ENCODE peak calls at places on chromosomes 16 and 17, in seven cellular contexts. S is A549, R is HL-60, U is GM23338, M is K562, P is GM12878, O is SK-N-SH. T is an unnamed sample.
A peak's percentile ranks its signal among the peaks of the same experiment; 100 is the strongest.

GRCh38 chr17:61532818-61533217 is 58.2 kb downstream of the NACA2 start:
- DNase-seq in P (no peak), R (no peak), U (no peak), S (no peak), O (no peak), M (no peak), T (no peak)

GRCh38 chr16:5412721-5413120 is 315.1 kb upstream of the EEF2KMT start:
- DNase-seq in U (peak; percentile 73), S (no peak), R (no peak), P (no peak), O (peak; percentile 50), M (no peak), T (no peak)

GRCh38 chr17:74345433-74346241 is 16.0 kb downstream of the BTBD17 start:
- DNase-seq in P (no peak), U (no peak), R (no peak), O (no peak), M (no peak), S (no peak), T (no peak)

GRCh38 chr16:27369806-27370205 is 32.2 kb upstream of the IL21R start:
- DNase-seq in O (no peak), R (no peak), U (no peak), M (no peak), S (no peak), P (no peak), T (no peak)

GRCh38 chr16:78505544-78506371 is 406.3 kb downstream of the WWOX start:
- DNase-seq in U (peak; percentile 26), O (no peak), R (no peak), M (peak; percentile 17), S (no peak), P (no peak), T (no peak)

GRCh38 chr17:17694229-17695081 is 13.2 kb downstream of the RAI1 start:
- DNase-seq in R (peak; percentile 42), M (peak; percentile 70), S (peak; percentile 81), P (no peak), U (peak; percentile 81), O (peak; percentile 95), T (no peak)

GRCh38 chr17:57243171-57243622 is 13.1 kb upstream of the MSI2 start:
- DNase-seq in O (peak; percentile 74), S (peak; percentile 77), R (peak; percentile 66), M (peak; percentile 83), P (peak; percentile 50), U (peak; percentile 93), T (peak; percentile 59)

GRCh38 chr16:12405083-12405482 is 398.6 kb downstream of the CPPED1 start:
- DNase-seq in R (no peak), U (no peak), O (no peak), S (no peak), P (peak; percentile 40), M (no peak), T (no peak)

GRCh38 chr17:8922451-8922850 is 43.1 kb downstream of the PIK3R5 start:
- DNase-seq in R (peak; percentile 64), M (no peak), O (no peak), P (no peak), U (no peak), S (no peak), T (peak; percentile 18)

GRCh38 chr17:74135391-74136167 is 67.9 kb upstream of the RPL38 start:
- DNase-seq in O (no peak), M (no peak), P (no peak), S (no peak), R (no peak), U (no peak), T (no peak)

GRCh38 chr16:81189100-81189664 is 49.3 kb upstream of the BCO1 start:
- DNase-seq in R (no peak), U (no peak), P (no peak), M (peak; percentile 62), S (no peak), O (peak; percentile 46), T (no peak)

GRCh38 chr16:3879258-3879886 is 1.1 kb downstream of the CREBBP start:
- DNase-seq in U (peak; percentile 44), O (peak; percentile 54), M (peak; percentile 42), S (no peak), R (peak; percentile 15), P (no peak), T (no peak)

GRCh38 chr16:82011199-82011641 is at the start of gene SDR42E1:
- DNase-seq in O (no peak), R (no peak), P (peak; percentile 13), U (peak; percentile 13), S (peak; percentile 70), M (peak; percentile 17), T (no peak)

GRCh38 chr16:15650698-15651161 is 685 bp downstream of the NDE1 start:
- DNase-seq in U (peak; percentile 75), R (peak; percentile 5), S (no peak), O (peak; percentile 51), P (no peak), M (peak; percentile 80), T (no peak)

GRCh38 chr17:17576772-17577234 is 14.7 kb downstream of the PEMT start:
- DNase-seq in U (no peak), M (no peak), P (no peak), O (no peak), S (no peak), R (no peak), T (no peak)

GRCh38 chr16:30472328-30472942 is at the start of gene ITGAL:
- DNase-seq in R (peak; percentile 98), P (peak; percentile 98), M (no peak), O (no peak), U (no peak), S (no peak), T (no peak)

GRCh38 chr17:10550014-10550413 is 556 bp upstream of the MYH2 start:
- DNase-seq in M (no peak), O (no peak), S (no peak), U (peak; percentile 73), P (no peak), R (no peak), T (no peak)

GRCh38 chr17:77083547-77083946 is 57.2 kb upstream of the SEC14L1 start:
- DNase-seq in M (no peak), S (no peak), R (no peak), U (no peak), O (no peak), P (no peak), T (no peak)

GRCh38 chr16:86426243-86426642 is 84.1 kb upstream of the FOXF1 start:
- DNase-seq in P (no peak), O (no peak), S (no peak), M (no peak), U (no peak), R (no peak), T (no peak)

DNA sequence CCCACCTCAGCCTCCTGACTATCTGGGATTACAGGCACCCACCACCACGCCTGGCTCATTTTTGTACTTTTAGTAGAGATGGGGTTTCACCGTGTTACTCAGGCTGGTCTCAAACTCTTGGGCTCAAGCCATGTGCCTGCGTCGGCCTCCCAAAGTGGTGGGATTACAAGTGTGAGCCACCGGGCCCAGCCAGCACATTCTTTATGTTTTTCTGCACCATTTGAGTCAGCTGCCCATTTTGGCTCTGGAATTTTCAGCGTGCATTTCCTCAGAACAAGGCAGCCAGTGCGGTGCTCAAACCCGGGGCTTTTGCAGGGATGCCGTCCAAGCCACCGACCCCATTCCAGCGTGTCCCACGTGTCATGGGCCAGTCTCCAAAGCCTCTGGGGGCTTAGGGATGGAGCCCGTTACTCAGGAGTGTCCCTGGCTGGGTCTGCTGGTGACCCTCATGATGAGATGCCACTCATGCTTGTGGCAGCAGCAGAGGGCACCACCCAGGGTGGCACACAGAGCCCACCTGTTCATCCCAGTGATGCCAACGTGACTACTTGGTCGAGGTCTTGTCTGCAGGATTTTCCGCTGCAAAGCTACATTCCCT is 3.7 kb upstream of the RAB40C start:
- DNase-seq in U (no peak), R (no peak), S (no peak), M (no peak), O (no peak), P (no peak), T (no peak)
- TF ChIP-seq REST in U (no peak), R (no peak), S (no peak), M (no peak), O (no peak), P (no peak), T (no peak)

DNA sequence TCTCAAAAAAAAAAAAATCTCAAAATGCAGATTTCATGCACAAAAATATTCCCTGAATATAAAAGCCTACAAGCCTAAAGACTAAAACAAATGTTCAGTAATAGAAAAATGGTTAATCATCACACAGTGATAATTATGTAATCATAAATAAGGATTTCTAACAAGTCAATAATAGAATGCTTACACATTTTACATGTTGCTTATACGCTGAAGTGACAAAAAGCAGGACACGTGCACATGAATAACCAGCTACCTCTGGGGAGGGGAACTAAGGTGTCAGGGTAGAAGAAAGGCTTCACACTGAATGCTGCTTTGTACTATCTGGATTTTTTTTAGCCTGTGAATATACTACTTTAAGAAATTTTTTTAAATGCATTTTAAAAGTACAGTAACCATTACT is 31.1 kb downstream of the HEATR6 start:
- DNase-seq in M (no peak), P (no peak), S (no peak), O (no peak), U (no peak), R (no peak), T (no peak)
- TF ChIP-seq CTCF in M (no peak), P (no peak), S (no peak), O (no peak), U (no peak), R (no peak), T (no peak)

DNA sequence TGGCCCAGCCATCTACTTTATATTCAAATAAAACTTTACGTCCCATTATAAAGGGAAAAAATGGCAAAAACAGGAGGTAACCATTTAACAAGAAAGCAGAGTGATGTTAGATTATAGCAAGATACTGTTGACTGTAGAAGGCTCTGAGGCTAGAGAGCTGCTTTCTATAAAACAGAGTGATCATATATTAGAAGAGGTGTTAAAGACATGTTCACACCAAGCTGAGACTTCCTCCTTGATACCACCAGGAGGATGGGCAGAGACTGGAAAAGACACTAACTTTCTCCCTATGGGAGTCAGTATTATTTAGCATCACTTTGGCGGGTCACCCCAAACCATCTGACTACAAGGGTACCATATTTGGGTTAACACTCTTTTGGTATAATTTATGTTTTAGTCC is 697 bp upstream of the CIITA start:
- DNase-seq in S (no peak), M (no peak), P (no peak), R (no peak), U (no peak), O (no peak), T (no peak)
- H3K27ac ChIP-seq in S (no peak overlapping the region), M (no peak overlapping the region), P (peak overlapping the region; percentile 94), R (no peak overlapping the region), U (no peak overlapping the region), O (no peak overlapping the region), T (no peak overlapping the region)

DNA sequence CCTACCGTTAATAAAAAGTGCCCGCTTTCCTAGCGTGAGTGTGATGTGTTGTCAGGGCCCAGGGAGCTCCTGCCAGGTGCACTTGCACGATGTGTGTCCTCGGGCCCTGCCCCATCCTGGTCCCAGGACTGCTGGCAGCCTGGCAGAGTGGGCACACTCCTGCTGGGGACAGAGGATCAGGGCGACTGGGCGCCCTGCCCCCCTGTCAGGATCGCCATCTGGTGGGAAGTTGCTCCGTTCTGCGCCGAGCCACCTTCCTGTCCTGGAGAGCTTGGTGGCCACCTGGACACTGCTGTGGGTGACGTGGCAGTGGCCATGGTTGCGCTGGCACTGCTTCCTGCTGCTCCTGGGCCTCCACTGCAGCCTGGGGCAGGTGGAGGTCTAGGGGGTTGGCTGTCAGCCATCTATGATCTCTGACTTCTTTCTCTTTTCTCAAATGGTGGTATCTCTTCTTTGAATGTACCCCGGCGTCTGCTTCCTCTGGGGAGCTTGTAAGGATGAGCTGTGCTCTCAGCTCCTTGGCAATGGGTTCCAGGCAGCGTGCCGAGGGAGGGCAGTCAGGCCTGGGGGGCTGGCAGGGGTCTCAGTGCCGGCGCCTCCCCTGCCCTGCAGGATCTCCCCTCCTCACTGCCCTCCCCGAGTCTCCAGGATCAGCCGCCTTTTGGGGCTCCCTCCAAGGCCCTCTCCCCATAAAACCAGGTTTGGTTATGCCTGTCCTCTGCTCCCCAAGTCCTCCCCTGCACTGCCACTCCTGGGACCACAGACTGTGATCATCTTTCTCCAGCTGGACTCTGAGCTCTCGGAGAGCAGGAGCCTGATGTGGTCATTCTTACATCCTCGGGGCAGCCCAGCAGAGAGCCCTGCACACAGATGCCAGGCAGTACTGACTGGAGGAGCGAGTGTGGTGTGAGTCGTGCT is 76.9 kb downstream of the AMFR start:
- DNase-seq in P (no peak), S (no peak), R (no peak), O (no peak), M (no peak), U (no peak), T (no peak)
- TF ChIP-seq REST in P (no peak), S (no peak), R (no peak), O (no peak), M (no peak), U (no peak), T (no peak)

T was measured in Panc1.